ENCODE peak calls at places on chromosomes 3 and 15, in seven cellular contexts. D, G, K, Z, S, P and A are unnamed samples.

GRCh38 chr15:78684645-78685044 is 43.6 kb upstream of the CHRNB4 start:
- DNase-seq in K (no peak), G (no peak), D (no peak), P (no peak), Z (no peak), S (no peak), A (no peak)

GRCh38 chr3:17915341-17915740 is 172.9 kb upstream of the TBC1D5 start:
- DNase-seq in K (no peak), G (no peak), D (peak; percentile 7), S (no peak), P (no peak), Z (no peak), A (no peak)

GRCh38 chr3:9866639-9867038 is 13.4 kb downstream of the CIDEC start:
- DNase-seq in K (peak; percentile 70), D (peak; percentile 25), P (no peak), S (no peak), G (peak; percentile 59), Z (peak; percentile 94), A (no peak)

GRCh38 chr15:27124287-27124830 is 153.4 kb downstream of the GABRG3 start:
- DNase-seq in K (no peak), Z (no peak), P (peak; percentile 85), G (peak; percentile 25), S (no peak), D (no peak), A (no peak)

GRCh38 chr15:65960586-65960985 is 91.3 kb downstream of the RAB11A start:
- DNase-seq in Z (no peak), D (no peak), G (no peak), S (no peak), P (no peak), K (no peak), A (no peak)

GRCh38 chr3:77038468-77038927 is 1.4 kb upstream of the ROBO2 start:
- DNase-seq in D (peak; percentile 77), G (peak; percentile 75), Z (peak; percentile 87), S (peak; percentile 59), K (peak; percentile 64), P (peak; percentile 79), A (peak; percentile 78)

GRCh38 chr3:123357275-123357674 is 91.6 kb downstream of the ADCY5 start:
- DNase-seq in D (no peak), Z (peak; percentile 20), K (no peak), P (no peak), G (no peak), S (no peak), A (no peak)

GRCh38 chr3:74559301-74559700 is 55.2 kb downstream of the CNTN3 start:
- DNase-seq in G (no peak), K (no peak), S (no peak), Z (no peak), D (no peak), P (no peak), A (no peak)

GRCh38 chr3:17175187-17175839 is 290.6 kb downstream of the PLCL2 start:
- DNase-seq in P (no peak), K (no peak), Z (no peak), D (peak; percentile 88), G (peak; percentile 96), S (no peak), A (peak; percentile 63)

GRCh38 chr15:59406446-59406845 is 31.5 kb upstream of the FAM81A start:
- DNase-seq in Z (no peak), D (no peak), K (no peak), G (no peak), S (no peak), P (no peak), A (no peak)

GRCh38 chr15:48411971-48412591 is 80.9 kb downstream of the DUT start:
- DNase-seq in K (no peak), D (peak; percentile 98), Z (no peak), G (peak; percentile 95), S (no peak), P (no peak), A (no peak)
- H3K4me3 ChIP-seq in K (no peak overlapping the region), D (no peak overlapping the region), Z (no peak overlapping the region), G (no peak overlapping the region), S (no peak overlapping the region), P (no peak overlapping the region), A (no peak overlapping the region)

GRCh38 chr3:146342971-146343370 is 92.1 kb upstream of the PLSCR4 start:
- DNase-seq in D (peak; percentile 64), G (peak; percentile 83), S (no peak), K (no peak), P (no peak), Z (no peak), A (no peak)
- TF ChIP-seq CTCF in D (no peak), G (no peak), S (no peak), K (no peak), P (no peak), Z (no peak), A (no peak)

GRCh38 chr15:41775651-41776050 is 1.4 kb downstream of the MAPKBP1 start:
- DNase-seq in P (peak; percentile 44), D (no peak), K (no peak), S (no peak), Z (no peak), G (peak; percentile 61), A (no peak)
- H3K4me3 ChIP-seq in P (no peak overlapping the region), D (peak overlapping the region; percentile 90), K (peak overlapping the region; percentile 85), S (no peak overlapping the region), Z (peak overlapping the region; percentile 87), G (peak overlapping the region; percentile 76), A (peak overlapping the region; percentile 56)

GRCh38 chr15:41506796-41507341 is 6.8 kb downstream of the LTK start:
- DNase-seq in S (no peak), D (no peak), G (no peak), P (no peak), Z (no peak), K (no peak), A (no peak)
- TF ChIP-seq CTCF in S (no peak), D (no peak), G (no peak), P (no peak), Z (no peak), K (no peak), A (no peak)

GRCh38 chr3:16103472-16103871 is 71.0 kb upstream of the GALNT15 start:
- DNase-seq in K (no peak), P (no peak), G (peak; percentile 93), S (no peak), D (peak; percentile 99), Z (peak; percentile 72), A (no peak)
- H3K4me3 ChIP-seq in K (no peak overlapping the region), P (no peak overlapping the region), G (no peak overlapping the region), S (no peak overlapping the region), D (no peak overlapping the region), Z (no peak overlapping the region), A (no peak overlapping the region)

GRCh38 chr3:181725033-181725775 is 13.5 kb downstream of the SOX2 start:
- DNase-seq in K (no peak), P (no peak), Z (no peak), S (no peak), D (no peak), G (no peak), A (no peak)

GRCh38 chr3:181728470-181728869 is 16.7 kb downstream of the SOX2 start:
- DNase-seq in G (no peak), D (no peak), P (no peak), K (no peak), S (no peak), Z (no peak), A (no peak)

GRCh38 chr3:181727122-181728036 is 15.7 kb downstream of the SOX2 start:
- DNase-seq in P (no peak), Z (no peak), G (no peak), K (no peak), D (no peak), S (no peak), A (no peak)

GRCh38 chr3:181725830-181726229 is 14.1 kb downstream of the SOX2 start:
- DNase-seq in K (no peak), D (no peak), S (no peak), Z (peak; percentile 70), G (no peak), P (no peak), A (no peak)

GRCh38 chr3:181726351-181727121 is 14.8 kb downstream of the SOX2 start:
- DNase-seq in K (no peak), S (no peak), Z (no peak), D (no peak), G (no peak), P (no peak), A (no peak)
- TF ChIP-seq CTCF in K (no peak), S (no peak), Z (no peak), D (no peak), G (no peak), P (no peak), A (no peak)

GRCh38 chr15:60762167-60762566 is 283.2 kb upstream of the ICE2 start:
- DNase-seq in D (no peak), G (no peak), S (no peak), P (no peak), Z (no peak), K (no peak), A (no peak)
- H3K4me3 ChIP-seq in D (no peak overlapping the region), G (no peak overlapping the region), S (no peak overlapping the region), P (no peak overlapping the region), Z (no peak overlapping the region), K (no peak overlapping the region), A (no peak overlapping the region)

GRCh38 chr3:46496745-46497555 is 826 bp upstream of the RTP3 start:
- DNase-seq in G (no peak), S (no peak), K (no peak), Z (no peak), D (no peak), P (peak; percentile 76), A (no peak)
- TF ChIP-seq CTCF in G (peak; percentile 22), S (no peak), K (no peak), Z (no peak), D (peak; percentile 30), P (peak; percentile 75), A (peak; percentile 44)